ENCODE peak calls at places on chromosomes 12 and 14, in five cellular contexts. N is IMR-90, U is GM12865, Q is lower lobe of right lung, L is foreskin fibroblast. A is an unnamed sample.

GRCh38 chr14:103688906-103689902 is 26.0 kb downstream of the XRCC3 start:
- DNase-seq in N (no peak), U (peak; percentile 94), Q (peak; percentile 78), L (peak; percentile 64), A (no peak)

GRCh38 chr12:87217486-87217885 is 811.7 kb downstream of the C12orf50 start:
- DNase-seq in N (peak; percentile 22), U (no peak), Q (no peak), L (no peak), A (no peak)

GRCh38 chr12:22640851-22641250 is 15.9 kb downstream of the ETNK1 start:
- DNase-seq in N (no peak), U (no peak), Q (no peak), L (no peak), A (no peak)

GRCh38 chr14:76641541-76641940 is 119.7 kb upstream of the VASH1 start:
- DNase-seq in N (no peak), U (no peak), Q (no peak), L (no peak), A (no peak)

GRCh38 chr12:44960856-44961255 is 84.7 kb upstream of the NELL2 start:
- DNase-seq in N (no peak), U (no peak), Q (no peak), L (no peak), A (no peak)

GRCh38 chr14:77800814-77801213 is 905 bp downstream of the ADCK1 start:
- DNase-seq in N (no peak), U (no peak), Q (no peak), L (no peak), A (no peak)

GRCh38 chr14:69625299-69626131 is 14.1 kb downstream of the SUSD6 start:
- DNase-seq in N (peak; percentile 66), U (peak; percentile 95), Q (peak; percentile 83), L (no peak), A (peak; percentile 20)

GRCh38 chr14:54083549-54084239 is 127.1 kb upstream of the BMP4 start:
- DNase-seq in N (no peak), U (no peak), Q (no peak), L (no peak), A (no peak)

GRCh38 chr14:53850714-53851296 is 105.8 kb downstream of the BMP4 start:
- DNase-seq in N (peak; percentile 39), U (no peak), Q (no peak), L (peak; percentile 54), A (peak; percentile 45)

GRCh38 chr14:76376001-76376404 is at the start of gene ESRRB:
- DNase-seq in N (peak; percentile 5), U (no peak), Q (no peak), L (peak; percentile 23), A (no peak)

GRCh38 chr12:119829439-119829838 is 47.7 kb downstream of the CIT start:
- DNase-seq in N (no peak), U (peak; percentile 2), Q (no peak), L (no peak), A (no peak)

GRCh38 chr12:13000616-13000934 is 510 bp upstream of the HEBP1 start:
- DNase-seq in N (no peak), U (no peak), Q (no peak), L (peak; percentile 58), A (peak; percentile 24)

GRCh38 chr12:93226356-93226755 is 151.4 kb upstream of the NUDT4 start:
- DNase-seq in N (peak; percentile 38), U (no peak), Q (no peak), L (peak; percentile 55), A (no peak)

GRCh38 chr14:100076630-100077029 is 11.4 kb downstream of the EVL start:
- DNase-seq in N (peak; percentile 81), U (no peak), Q (peak; percentile 71), L (peak; percentile 92), A (peak; percentile 86)

GRCh38 chr14:69374235-69374634 is 23.9 kb downstream of the ERH start:
- DNase-seq in N (no peak), U (no peak), Q (no peak), L (no peak), A (no peak)

GRCh38 chr14:73246387-73247150 is 9.3 kb downstream of the PAPLN start:
- DNase-seq in N (no peak), U (no peak), Q (no peak), L (no peak), A (no peak)

GRCh38 chr12:92224685-92225331 is 79.2 kb upstream of the BTG1 start:
- DNase-seq in N (peak; percentile 71), U (no peak), Q (no peak), L (peak; percentile 84), A (peak; percentile 34)

GRCh38 chr14:22500954-22501353 is 88.1 kb downstream of the DAD1 start:
- DNase-seq in N (no peak), U (no peak), Q (no peak), L (no peak), A (no peak)

GRCh38 chr12:75623631-75624118 is 112.3 kb upstream of the KRR1 start:
- DNase-seq in N (peak; percentile 33), U (no peak), Q (no peak), L (peak; percentile 86), A (peak; percentile 38)

GRCh38 chr12:9872743-9873142 is 3.6 kb upstream of the CLEC2B start:
- DNase-seq in N (no peak), U (no peak), Q (no peak), L (no peak), A (no peak)

GRCh38 chr14:59897757-59898383 is 22.1 kb upstream of the LRRC9 start:
- DNase-seq in N (no peak), U (peak; percentile 27), Q (no peak), L (peak; percentile 21), A (no peak)

GRCh38 chr12:57152408-57153038 is 5.1 kb upstream of the LRP1-AS start:
- DNase-seq in N (peak; percentile 54), U (no peak), Q (no peak), L (peak; percentile 77), A (peak; percentile 72)

GRCh38 chr12:52688481-52688880 is 8.3 kb upstream of the KRT1 start:
- DNase-seq in N (no peak), U (no peak), Q (no peak), L (no peak), A (no peak)
- TF ChIP-seq CTCF in N (no peak), U (no peak), Q (no peak), L (no peak), A (no peak)

GRCh38 chr12:19415563-19415962 is 23.7 kb upstream of the AEBP2 start:
- DNase-seq in N (no peak), U (no peak), Q (no peak), L (no peak), A (no peak)
- H3K4me3 ChIP-seq in N (no peak overlapping the region), U (no peak overlapping the region), Q (no peak overlapping the region), L (no peak overlapping the region), A (no peak overlapping the region)

GRCh38 chr14:24710403-24711063 is 76.5 kb upstream of the GZMB start:
- DNase-seq in N (peak; percentile 59), U (peak; percentile 73), Q (no peak), L (peak; percentile 76), A (peak; percentile 62)
- TF ChIP-seq CTCF in N (peak; percentile 83), U (peak; percentile 84), Q (peak; percentile 83), L (peak; percentile 92), A (peak; percentile 92)

DNA sequence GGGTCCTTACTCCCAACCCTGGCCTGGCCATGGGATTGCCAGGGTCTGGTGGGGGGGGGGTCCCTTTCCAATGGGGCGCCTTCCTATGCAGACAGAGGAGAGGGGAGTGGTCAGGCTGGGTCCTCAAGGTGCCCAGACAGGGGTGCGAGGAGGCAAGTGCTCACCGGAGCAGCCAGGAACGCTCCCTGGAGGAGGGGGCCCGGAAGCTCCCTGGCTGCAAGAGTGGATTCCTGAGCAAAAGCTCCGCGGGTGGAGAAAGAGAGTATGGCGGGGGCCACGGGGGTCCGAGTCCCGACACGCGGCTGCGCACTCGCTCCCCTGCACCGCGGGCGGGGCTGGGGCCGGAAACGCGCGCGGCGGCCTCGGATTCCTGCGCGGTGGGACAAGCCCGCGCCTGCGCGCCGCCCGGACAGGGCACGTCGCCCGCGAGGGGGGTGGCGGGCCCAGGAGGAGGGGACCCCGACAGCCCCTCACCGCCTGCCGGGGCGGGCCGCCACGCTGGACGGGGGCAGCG is 27.7 kb upstream of the GPR132 start:
- DNase-seq in N (peak; percentile 58), U (peak; percentile 69), Q (peak; percentile 78), L (peak; percentile 85), A (peak; percentile 59)
- H3K4me3 ChIP-seq in N (peak overlapping the region; percentile 90), U (peak overlapping the region; percentile 49), Q (peak overlapping the region; percentile 71), L (peak overlapping the region; percentile 88), A (peak overlapping the region; percentile 79)